ENCODE peak calls at places on chromosomes 12 and 14, in eight cellular contexts. F is CD8-positive, alpha-beta memory T cell; I is heart left ventricle; K is gastrocnemius medialis; M is CD4-positive, CD25-positive, alpha-beta regulatory T cell; P is neural progenitor cell; G is adrenal gland; V is Caco-2. N is an unnamed sample. For H3K36me3, H3K27me3 and H3K4me1, the result is how much of the 10 kb centered on the place peaks cover.

GRCh38 chr14:59438148-59438766 is 26.9 kb downstream of the GPR135 start:
- DNase-seq in G (no peak), V (no peak), K (no peak), M (no peak), F (no peak), I (no peak), P (no peak), N (no peak)

GRCh38 chr12:65430571-65431306 is 152.3 kb downstream of the MSRB3 start:
- DNase-seq in V (no peak), I (no peak), M (no peak), P (no peak), K (no peak), G (no peak), F (no peak), N (no peak)

GRCh38 chr12:43103866-43104265 is 448.1 kb downstream of the ADAMTS20 start:
- DNase-seq in G (no peak), M (no peak), K (no peak), F (no peak), V (no peak), I (no peak), P (no peak), N (no peak)

GRCh38 chr12:32201996-32202395 is 95.3 kb downstream of the BICD1 start:
- DNase-seq in I (peak), M (no peak), F (no peak), P (no peak), K (no peak), G (no peak), V (no peak), N (no peak)

GRCh38 chr12:65106948-65107347 is 14.2 kb downstream of the WIF1 start:
- DNase-seq in I (no peak), M (no peak), P (no peak), G (no peak), V (no peak), K (no peak), F (no peak), N (no peak)

GRCh38 chr12:76871751-76872150 is 7.1 kb downstream of the CSRP2 start:
- DNase-seq in P (no peak), I (no peak), G (no peak), K (no peak), M (no peak), F (no peak), V (no peak), N (no peak)

GRCh38 chr12:111841750-111842555 is at the start of gene MAPKAPK5:
- DNase-seq in F (peak), M (peak), V (peak), P (peak), K (peak), G (peak), I (peak), N (peak)

GRCh38 chr12:6080149-6081045 is 44.1 kb downstream of the VWF start:
- DNase-seq in F (no peak), V (no peak), I (no peak), K (no peak), M (no peak), G (no peak), P (no peak), N (no peak)

GRCh38 chr14:93548102-93548843 is 117.5 kb downstream of the UNC79 start:
- DNase-seq in P (no peak), V (no peak), I (no peak), G (no peak), K (no peak), F (no peak), M (no peak), N (no peak)

GRCh38 chr14:91308337-91308736 is 63.8 kb upstream of the GPR68 start:
- DNase-seq in G (no peak), M (no peak), I (no peak), V (no peak), F (no peak), K (no peak), P (no peak), N (no peak)

GRCh38 chr14:91311284-91311662 is 66.8 kb upstream of the GPR68 start:
- DNase-seq in K (no peak), I (no peak), G (no peak), V (no peak), P (no peak), F (peak), M (peak), N (no peak)

GRCh38 chr14:91313154-91313850 is 68.8 kb upstream of the GPR68 start:
- DNase-seq in K (no peak), M (no peak), P (no peak), G (no peak), V (no peak), F (no peak), I (no peak), N (no peak)

GRCh38 chr14:91309756-91310280 is 65.3 kb upstream of the GPR68 start:
- DNase-seq in F (no peak), V (no peak), K (no peak), I (no peak), G (no peak), M (no peak), P (no peak), N (no peak)

GRCh38 chr14:91310620-91311283 is 66.2 kb upstream of the GPR68 start:
- DNase-seq in F (peak), G (no peak), I (no peak), P (no peak), V (no peak), M (peak), K (no peak), N (no peak)
- H3K36me3 ChIP-seq in F (half or more), G (under half), I (under half), P (under half), V (under half), M (half or more), K (under half), N (under half)

GRCh38 chr12:8064131-8064530 is 2.0 kb downstream of the C3AR1 start:
- DNase-seq in I (no peak), K (no peak), P (no peak), G (no peak), V (no peak), F (no peak), M (no peak), N (no peak)

DNA sequence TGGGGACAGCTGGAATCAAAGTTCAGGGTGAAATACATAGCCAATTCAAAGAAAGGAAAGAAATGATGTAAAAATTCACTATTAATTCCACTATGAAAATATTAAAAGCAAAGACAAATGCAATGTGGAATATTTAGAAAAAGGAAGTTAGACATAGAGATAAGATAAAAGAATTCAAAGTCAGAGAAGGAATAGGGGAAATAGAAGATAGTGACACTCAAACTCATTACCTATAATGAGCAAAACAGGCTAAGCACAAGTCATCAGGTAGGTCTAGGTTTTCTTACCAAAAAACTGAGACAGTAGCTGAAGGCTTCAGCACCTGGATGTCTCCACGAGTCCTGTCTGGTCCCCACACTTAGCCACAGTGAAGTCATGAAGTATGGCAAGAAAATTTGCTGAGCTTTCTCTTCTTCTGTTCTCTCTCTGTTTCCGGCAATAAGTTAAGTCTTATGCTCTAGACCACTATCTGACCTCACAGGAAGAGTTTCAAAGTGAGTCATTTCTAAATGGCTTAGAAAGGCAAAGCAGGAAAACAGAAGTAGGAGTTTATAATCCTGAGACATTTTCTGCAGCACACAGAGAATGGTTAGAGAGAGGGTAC is at the start of gene C3AR1:
- DNase-seq in G (no peak), F (peak), I (no peak), M (peak), K (no peak), V (no peak), P (no peak), N (no peak)
- H3K27me3 ChIP-seq in G (under half), F (under half), I (under half), M (under half), K (under half), V (under half), P (under half), N (under half)

GRCh38 chr12:75819512-75819911 is 212.1 kb downstream of the PHLDA1 start:
- DNase-seq in K (no peak), V (no peak), F (no peak), M (no peak), I (no peak), G (no peak), P (no peak), N (no peak)
- H3K4me1 ChIP-seq in K (under half), V (under half), F (under half), M (under half), I (under half), G (under half), P (under half), N (under half)

DNA sequence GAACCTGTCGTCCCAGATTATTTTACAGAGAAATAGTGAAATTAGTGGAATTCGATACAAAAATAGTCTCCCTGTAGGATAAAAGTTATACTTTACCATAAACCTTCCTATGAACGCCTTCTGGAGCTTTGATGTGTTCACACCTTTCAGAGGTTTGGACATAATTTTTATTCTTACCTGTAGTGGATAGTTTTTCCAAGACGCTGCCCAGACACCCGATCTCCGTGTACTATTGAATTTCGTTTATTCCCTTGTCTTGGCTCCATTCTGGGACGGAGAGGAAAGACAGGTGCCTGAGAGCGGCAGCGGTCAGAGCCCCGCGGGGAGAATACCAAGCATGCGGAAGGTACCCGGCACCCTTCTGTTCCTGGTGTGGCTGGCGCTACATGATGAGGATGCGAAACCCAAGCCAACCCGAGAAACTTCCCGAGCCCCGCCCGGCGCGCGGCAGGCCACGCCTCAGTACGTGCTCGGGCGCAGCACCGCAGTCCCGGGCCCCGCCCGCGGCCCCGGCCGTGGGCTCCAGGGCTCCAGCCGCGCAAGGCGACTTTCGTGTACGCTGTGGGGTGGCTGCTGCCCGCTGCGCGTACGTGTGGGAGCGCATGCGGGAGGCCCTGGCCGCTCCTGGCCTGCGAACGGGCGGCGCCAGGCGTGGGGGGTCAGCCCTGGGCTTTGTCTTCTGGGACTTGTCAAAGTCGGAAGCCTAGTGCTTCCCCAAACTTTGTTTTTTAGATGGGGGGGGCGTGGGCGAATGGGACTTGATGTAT is 11.3 kb upstream of the SNAPC1 start:
- DNase-seq in G (peak), V (peak), F (peak), M (peak), P (no peak), I (peak), K (peak), N (no peak)
- H3K36me3 ChIP-seq in G (under half), V (under half), F (under half), M (under half), P (under half), I (under half), K (under half), N (under half)